ENCODE peak calls at places on chromosomes 1 and 21, in five cellular contexts. R is fibroblast of lung, Q is GM12864, I is fibroblast of mammary gland, M is body of pancreas. G is an unnamed sample.

GRCh38 chr1:224884428-224884827 is 45.0 kb upstream of the DNAH14 start:
- DNase-seq in R (no peak), Q (no peak), I (peak), M (no peak), G (peak)

GRCh38 chr1:208682664-208683013 is 438.5 kb upstream of the PLXNA2 start:
- DNase-seq in R (no peak), Q (no peak), I (no peak), M (no peak), G (no peak)

GRCh38 chr1:6454856-6455751 is 10.9 kb downstream of the TNFRSF25 start:
- DNase-seq in R (no peak), Q (no peak), I (no peak), M (no peak), G (no peak)

GRCh38 chr1:67723620-67724019 is 38.6 kb downstream of the GADD45A start:
- DNase-seq in R (no peak), Q (no peak), I (peak), M (no peak), G (peak)

GRCh38 chr1:222696741-222697140 is 15.6 kb downstream of the AIDA start:
- DNase-seq in R (no peak), Q (no peak), I (no peak), M (no peak), G (no peak)

GRCh38 chr21:31894441-31894840 is 21.6 kb downstream of the HUNK start:
- DNase-seq in R (no peak), Q (no peak), I (no peak), M (no peak), G (no peak)

GRCh38 chr1:178057863-178058576 is 35.9 kb upstream of the RASAL2 start:
- DNase-seq in R (peak), Q (no peak), I (peak), M (peak), G (peak)

GRCh38 chr21:42489991-42490390 is 6.0 kb downstream of the RSPH1 start:
- DNase-seq in R (no peak), Q (no peak), I (no peak), M (no peak), G (no peak)

GRCh38 chr21:43916691-43917514 is 51.9 kb downstream of the AGPAT3 start:
- DNase-seq in R (peak), Q (peak), I (no peak), M (no peak), G (no peak)

GRCh38 chr1:20405893-20406604 is 80.0 kb downstream of the CAMK2N1 start:
- DNase-seq in R (peak), Q (no peak), I (peak), M (no peak), G (peak)

GRCh38 chr1:28208818-28209441 is 23.9 kb downstream of the DNAJC8 start:
- DNase-seq in R (peak), Q (peak), I (peak), M (peak), G (peak)

GRCh38 chr1:192559115-192560006 is 16.2 kb upstream of the RGS1 start:
- DNase-seq in R (peak), Q (no peak), I (peak), M (no peak), G (peak)

GRCh38 chr1:152811671-152812070 is at the start of gene LCE1B:
- DNase-seq in R (no peak), Q (no peak), I (no peak), M (no peak), G (no peak)

GRCh38 chr1:6495041-6495441 is 3.6 kb upstream of the PLEKHG5 start:
- DNase-seq in R (no peak), Q (no peak), I (no peak), M (no peak), G (no peak)

GRCh38 chr21:46668381-46668780 is 32.9 kb downstream of the PRMT2 start:
- DNase-seq in R (no peak), Q (no peak), I (no peak), M (no peak), G (no peak)

GRCh38 chr1:89704014-89704413 is 71.1 kb downstream of the LRRC8C start:
- DNase-seq in R (no peak), Q (no peak), I (no peak), M (no peak), G (no peak)

GRCh38 chr21:32554832-32555436 is 30.4 kb downstream of the TCP10L start:
- DNase-seq in R (peak), Q (no peak), I (no peak), M (no peak), G (peak)

GRCh38 chr1:200670215-200671118 is 760 bp upstream of the DDX59 start:
- DNase-seq in R (peak), Q (no peak), I (peak), M (peak), G (peak)

GRCh38 chr1:246297314-246298273 is 209.5 kb downstream of the SMYD3 start:
- DNase-seq in R (no peak), Q (no peak), I (peak), M (no peak), G (no peak)

GRCh38 chr1:24191860-24192259 is 4.8 kb upstream of the IFNLR1 start:
- DNase-seq in R (peak), Q (no peak), I (peak), M (no peak), G (peak)

GRCh38 chr1:84330125-84330984 is 28.8 kb downstream of the SAMD13 start:
- DNase-seq in R (no peak), Q (no peak), I (no peak), M (no peak), G (peak)

GRCh38 chr1:212915245-212916091 is 34.9 kb upstream of the VASH2 start:
- DNase-seq in R (peak), Q (no peak), I (peak), M (peak), G (peak)

GRCh38 chr1:118304722-118305344 is 119.8 kb upstream of the SPAG17 start:
- DNase-seq in R (peak), Q (no peak), I (peak), M (no peak), G (peak)

GRCh38 chr1:66300986-66301451 is 232.9 kb upstream of the SGIP1 start:
- DNase-seq in R (peak), Q (peak), I (peak), M (no peak), G (peak)

GRCh38 chr1:42146916-42147320 is 6.3 kb upstream of the GUCA2B start:
- DNase-seq in R (peak), Q (peak), I (peak), M (peak), G (peak)

GRCh38 chr1:1730870-1731269 is 6.7 kb upstream of the CDK11A start:
- DNase-seq in R (no peak), Q (no peak), I (no peak), M (no peak), G (no peak)
- TF ChIP-seq CTCF in R (no peak), Q (no peak), I (no peak), M (no peak), G (no peak)

GRCh38 chr1:156924478-156925153 is 4.2 kb downstream of the LRRC71 start:
- DNase-seq in R (no peak), Q (no peak), I (no peak), M (no peak), G (no peak)

GRCh38 chr1:156922986-156923564 is 2.6 kb downstream of the LRRC71 start:
- DNase-seq in R (no peak), Q (no peak), I (no peak), M (no peak), G (no peak)

GRCh38 chr1:156921053-156921529 is 659 bp downstream of the LRRC71 start:
- DNase-seq in R (no peak), Q (no peak), I (no peak), M (no peak), G (no peak)

GRCh38 chr1:156923565-156924477 is 3.4 kb downstream of the LRRC71 start:
- DNase-seq in R (no peak), Q (no peak), I (no peak), M (no peak), G (no peak)

GRCh38 chr1:156920233-156921052 is at the start of gene LRRC71:
- DNase-seq in R (peak), Q (no peak), I (peak), M (peak), G (peak)
- TF ChIP-seq CTCF in R (peak), Q (peak), I (peak), M (peak), G (peak)

GRCh38 chr1:8569242-8569641 is 248.2 kb downstream of the RERE start:
- DNase-seq in R (no peak), Q (no peak), I (no peak), M (no peak), G (no peak)

GRCh38 chr1:8568837-8569236 is 248.6 kb downstream of the RERE start:
- DNase-seq in R (no peak), Q (no peak), I (no peak), M (no peak), G (no peak)

GRCh38 chr1:8572106-8572505 is 245.3 kb downstream of the RERE start:
- DNase-seq in R (peak), Q (no peak), I (no peak), M (no peak), G (peak)

GRCh38 chr1:8570435-8570834 is 247.0 kb downstream of the RERE start:
- DNase-seq in R (no peak), Q (no peak), I (no peak), M (no peak), G (peak)

DNA sequence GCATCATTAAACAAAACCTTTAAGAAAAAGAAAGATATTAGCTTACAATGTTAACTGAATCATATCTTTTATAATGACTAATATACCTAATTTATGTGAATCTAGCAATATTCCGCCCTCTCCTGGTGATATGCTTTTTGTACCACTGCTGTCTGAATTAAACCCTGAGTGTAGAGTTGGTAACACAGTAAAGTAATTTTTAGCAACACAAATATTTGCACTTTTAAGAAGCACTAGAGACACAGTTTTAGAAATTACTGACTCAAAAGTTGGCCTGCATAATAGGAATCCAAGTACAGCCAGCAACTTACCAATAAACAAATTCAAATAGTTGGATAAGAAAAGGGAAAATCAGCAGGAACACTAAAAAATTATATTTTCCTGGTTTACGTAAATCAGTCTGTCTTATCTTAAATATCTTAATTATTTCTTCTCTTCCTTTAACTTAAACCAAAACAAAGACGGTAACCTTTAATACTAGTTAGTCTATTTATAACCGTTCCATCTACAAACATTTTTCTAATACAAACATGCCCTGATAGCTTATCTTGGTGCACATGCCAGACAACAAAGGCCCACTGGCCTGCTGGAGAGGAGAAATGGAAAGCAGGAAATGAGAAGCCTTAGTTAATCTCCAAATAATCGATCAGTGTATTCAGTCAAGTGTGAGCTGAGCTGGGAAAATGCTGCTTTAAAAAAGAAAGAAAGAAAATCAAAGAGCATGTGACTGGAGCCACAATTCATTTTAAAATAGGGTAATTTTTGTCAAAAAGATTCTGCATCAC is 246.0 kb downstream of the RERE start:
- DNase-seq in R (peak), Q (no peak), I (peak), M (peak), G (peak)
- TF ChIP-seq CTCF in R (peak), Q (peak), I (peak), M (peak), G (peak)

DNA sequence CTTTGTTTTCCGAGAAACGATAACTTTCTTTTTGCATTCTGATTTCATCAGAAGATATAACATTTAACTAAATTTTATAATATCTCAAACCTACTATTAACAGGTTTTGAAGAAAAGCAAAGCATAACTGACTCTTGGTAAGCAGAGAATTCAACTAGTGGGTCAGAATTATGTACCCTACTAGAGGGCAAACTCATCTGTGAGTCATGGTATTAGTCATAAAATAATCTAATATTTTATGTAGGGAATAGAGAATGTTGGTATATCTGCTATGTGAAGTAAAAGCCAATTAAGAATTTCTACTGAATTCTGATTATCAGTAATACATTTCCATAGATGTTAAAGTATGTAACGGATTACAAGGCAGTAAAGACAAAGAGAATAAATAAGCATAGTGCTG is 56.8 kb downstream of the USP1 start:
- DNase-seq in R (peak), Q (no peak), I (peak), M (no peak), G (peak)
- TF ChIP-seq CTCF in R (no peak), Q (no peak), I (no peak), M (no peak), G (no peak)

GRCh38 chr1:197178998-197179397 is 32.5 kb upstream of the ASPM start:
- DNase-seq in R (peak), Q (no peak), I (peak), M (no peak), G (peak)
- TF ChIP-seq CTCF in R (peak), Q (no peak), I (peak), M (no peak), G (peak)

GRCh38 chr1:194466706-194467105 is 1280.3 kb upstream of the B3GALT2 start:
- DNase-seq in R (peak), Q (no peak), I (no peak), M (no peak), G (no peak)
- TF ChIP-seq CTCF in R (peak), Q (no peak), I (no peak), M (no peak), G (no peak)

GRCh38 chr1:216368249-216368648 is 55.0 kb downstream of the USH2A start:
- DNase-seq in R (no peak), Q (no peak), I (no peak), M (no peak), G (no peak)
- TF ChIP-seq CTCF in R (no peak), Q (no peak), I (no peak), M (no peak), G (no peak)

GRCh38 chr1:58032621-58033073 is 513.9 kb downstream of the OMA1 start:
- DNase-seq in R (no peak), Q (no peak), I (no peak), M (no peak), G (no peak)

GRCh38 chr1:58031416-58031815 is 515.1 kb downstream of the OMA1 start:
- DNase-seq in R (no peak), Q (no peak), I (no peak), M (no peak), G (no peak)

GRCh38 chr1:58033311-58033710 is 513.2 kb downstream of the OMA1 start:
- DNase-seq in R (no peak), Q (no peak), I (no peak), M (no peak), G (no peak)

DNA sequence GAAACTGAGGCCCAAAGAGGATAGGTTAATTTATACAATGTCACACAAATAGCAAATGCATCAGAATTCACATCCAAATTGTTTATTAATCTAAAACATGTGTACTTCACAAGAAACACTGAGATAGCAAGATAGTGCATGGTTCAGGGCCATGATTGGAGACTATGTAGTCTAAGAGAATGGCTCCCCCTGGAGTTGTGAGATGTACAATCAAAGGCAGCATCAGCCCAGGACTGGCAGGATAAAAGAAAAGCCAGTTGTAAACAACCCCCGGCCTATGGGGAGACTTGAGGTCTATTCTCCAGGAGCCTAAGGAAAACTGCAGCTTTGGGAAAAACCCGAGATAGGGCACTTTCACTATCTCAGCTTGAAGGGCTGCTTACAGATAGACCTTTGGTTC is 511.0 kb downstream of the OMA1 start:
- DNase-seq in R (peak), Q (no peak), I (peak), M (no peak), G (peak)
- TF ChIP-seq CTCF in R (no peak), Q (no peak), I (peak), M (no peak), G (no peak)

GRCh38 chr21:45236481-45236880 is 51.2 kb downstream of the POFUT2 start:
- DNase-seq in R (no peak), Q (no peak), I (no peak), M (no peak), G (no peak)
- TF ChIP-seq CTCF in R (no peak), Q (peak), I (no peak), M (no peak), G (no peak)

GRCh38 chr1:43532716-43533115 is 2.0 kb downstream of the PTPRF start:
- DNase-seq in R (no peak), Q (no peak), I (no peak), M (no peak), G (no peak)

GRCh38 chr1:43531906-43532584 is 1.4 kb downstream of the PTPRF start:
- DNase-seq in R (no peak), Q (no peak), I (no peak), M (no peak), G (no peak)

GRCh38 chr1:43536196-43536863 is 5.6 kb downstream of the PTPRF start:
- DNase-seq in R (no peak), Q (no peak), I (no peak), M (peak), G (no peak)

GRCh38 chr1:43533615-43534014 is 2.9 kb downstream of the PTPRF start:
- DNase-seq in R (no peak), Q (no peak), I (no peak), M (peak), G (no peak)

GRCh38 chr1:43534256-43534655 is 3.6 kb downstream of the PTPRF start:
- DNase-seq in R (no peak), Q (no peak), I (no peak), M (no peak), G (no peak)
- TF ChIP-seq CTCF in R (no peak), Q (no peak), I (no peak), M (no peak), G (no peak)

G was measured in fibroblast of the aortic adventitia.